ENCODE peak calls at places on chromosomes 1 and 21, in eight cellular contexts. O is BE2C, W is fibroblast of lung, M is cardiac fibroblast, I is spleen, N is A549, C is WTC11, A is HFF-Myc. V is an unnamed sample.

GRCh38 chr1:76238094-76238551 is 163.6 kb downstream of the ST6GALNAC3 start:
- DNase-seq in A (no peak), C (no peak), N (no peak), W (no peak), O (no peak), M (no peak), I (no peak), V (no peak)

GRCh38 chr1:115530407-115530806 is 111.4 kb upstream of the VANGL1 start:
- DNase-seq in A (peak), O (no peak), W (no peak), I (no peak), N (no peak), C (no peak), M (peak), V (no peak)

GRCh38 chr1:60821156-60821555 is 261.2 kb upstream of the NFIA start:
- DNase-seq in I (no peak), M (no peak), O (no peak), W (no peak), N (no peak), C (no peak), A (no peak), V (no peak)

GRCh38 chr1:151313501-151313900 is 13.7 kb downstream of the PI4KB start:
- DNase-seq in O (no peak), I (no peak), M (peak), N (no peak), C (no peak), A (no peak), W (peak), V (no peak)

GRCh38 chr1:223479718-223480425 is 86.7 kb downstream of the CCDC185 start:
- DNase-seq in N (no peak), W (no peak), C (no peak), I (no peak), M (no peak), O (no peak), A (no peak), V (no peak)

GRCh38 chr1:90394247-90394646 is 322.9 kb downstream of the BARHL2 start:
- DNase-seq in N (no peak), M (peak), C (no peak), O (no peak), A (no peak), I (no peak), W (no peak), V (no peak)

GRCh38 chr1:214028569-214028968 is 40.8 kb downstream of the PROX1 start:
- DNase-seq in A (no peak), C (no peak), N (no peak), M (no peak), I (no peak), O (no peak), W (no peak), V (no peak)

GRCh38 chr1:151340870-151341754 is 5.9 kb downstream of the RFX5 start:
- DNase-seq in I (no peak), N (peak), M (peak), O (peak), C (peak), W (peak), A (peak), V (peak)

GRCh38 chr1:10677508-10678364 is 118.7 kb downstream of the CASZ1 start:
- DNase-seq in I (no peak), N (no peak), A (no peak), O (no peak), M (no peak), W (no peak), C (peak), V (no peak)

GRCh38 chr1:159071970-159072582 is 4.5 kb downstream of the AIM2 start:
- DNase-seq in C (no peak), W (peak), I (no peak), N (peak), M (peak), A (peak), O (no peak), V (peak)

GRCh38 chr1:59553381-59553780 is 256.5 kb downstream of the FGGY start:
- DNase-seq in I (no peak), O (no peak), M (no peak), W (no peak), C (no peak), A (no peak), N (no peak), V (no peak)

GRCh38 chr1:178953538-178954207 is 72.0 kb upstream of the FAM20B start:
- DNase-seq in A (no peak), M (no peak), N (no peak), I (no peak), W (no peak), O (no peak), C (no peak), V (no peak)

GRCh38 chr1:21647431-21648373 is 21.5 kb downstream of the RAP1GAP start:
- DNase-seq in A (peak), C (peak), M (peak), W (peak), I (no peak), N (no peak), O (no peak), V (peak)

GRCh38 chr1:198030682-198031081 is 113.5 kb downstream of the LHX9 start:
- DNase-seq in N (no peak), I (no peak), W (peak), O (no peak), A (peak), C (no peak), M (peak), V (no peak)

GRCh38 chr1:145716641-145717061 is 2.6 kb upstream of the CD160 start:
- DNase-seq in C (no peak), N (no peak), M (no peak), I (no peak), O (no peak), A (no peak), W (no peak), V (no peak)

GRCh38 chr1:202572867-202573266 is 137.4 kb downstream of the SYT2 start:
- DNase-seq in O (no peak), C (no peak), M (no peak), N (no peak), W (no peak), I (no peak), A (no peak), V (no peak)

GRCh38 chr1:162019006-162019405 is 4.7 kb downstream of the OLFML2B start:
- DNase-seq in O (peak), N (no peak), M (peak), I (no peak), W (peak), C (no peak), A (peak), V (no peak)

GRCh38 chr1:85128296-85128695 is 72.5 kb downstream of the SYDE2 start:
- DNase-seq in M (no peak), A (no peak), C (no peak), W (peak), O (no peak), I (no peak), N (no peak), V (no peak)

GRCh38 chr1:203985044-203985443 is 87.9 kb upstream of the SOX13 start:
- DNase-seq in O (no peak), N (no peak), M (peak), A (no peak), I (no peak), C (peak), W (no peak), V (no peak)

GRCh38 chr1:202189012-202189790 is 4.4 kb upstream of the LGR6 start:
- DNase-seq in C (peak), N (peak), O (peak), W (peak), M (peak), A (no peak), I (peak), V (peak)

GRCh38 chr21:44706026-44706705 is 5.2 kb downstream of the TSPEAR start:
- DNase-seq in W (no peak), O (no peak), C (no peak), M (no peak), N (no peak), I (peak), A (no peak), V (no peak)

GRCh38 chr21:37916795-37917142 is 512 bp upstream of the KCNJ6 start:
- DNase-seq in M (no peak), C (peak), A (no peak), N (peak), W (no peak), I (no peak), O (peak), V (peak)

GRCh38 chr1:218377143-218377660 is 32.1 kb downstream of the TGFB2 start:
- DNase-seq in I (no peak), A (peak), W (peak), O (no peak), N (peak), C (no peak), M (peak), V (no peak)

GRCh38 chr1:27509127-27510080 is 19.4 kb upstream of the WASF2 start:
- DNase-seq in I (no peak), N (no peak), O (no peak), M (no peak), A (no peak), C (no peak), W (no peak), V (no peak)

GRCh38 chr21:32887026-32887425 is 115.5 kb upstream of the PAXBP1 start:
- DNase-seq in O (no peak), C (no peak), I (no peak), W (no peak), A (no peak), M (no peak), N (no peak), V (no peak)

GRCh38 chr1:33429846-33430750 is 797 bp downstream of the PHC2 start:
- DNase-seq in A (no peak), I (peak), W (no peak), O (peak), N (peak), M (peak), C (peak), V (peak)

GRCh38 chr1:159985456-159985855 is 31.4 kb upstream of the SLAMF9 start:
- DNase-seq in I (no peak), O (no peak), M (no peak), C (no peak), W (no peak), N (no peak), A (no peak), V (no peak)

GRCh38 chr1:59332983-59333382 is 36.1 kb downstream of the FGGY start:
- DNase-seq in A (peak), I (no peak), N (no peak), M (peak), O (no peak), W (peak), C (no peak), V (no peak)

GRCh38 chr1:202029171-202029665 is 18.8 kb downstream of the ELF3 start:
- DNase-seq in I (no peak), W (peak), A (peak), O (no peak), C (no peak), M (peak), N (peak), V (no peak)

GRCh38 chr1:1858382-1859086 is 32.4 kb downstream of the GNB1 start:
- DNase-seq in A (peak), W (peak), N (peak), M (peak), C (peak), I (peak), O (peak), V (peak)

GRCh38 chr1:16006552-16007485 is 2.8 kb downstream of the SRARP start:
- DNase-seq in M (peak), O (no peak), I (no peak), C (no peak), A (no peak), W (peak), N (no peak), V (no peak)

GRCh38 chr1:156259805-156260204 is 11.9 kb upstream of the PAQR6 start:
- DNase-seq in M (no peak), N (no peak), W (no peak), C (no peak), O (peak), A (no peak), I (no peak), V (no peak)
- TF ChIP-seq CTCF in M (no peak), N (peak), W (no peak), C (no peak), O (peak), A (peak), I (no peak), V (no peak)

DNA sequence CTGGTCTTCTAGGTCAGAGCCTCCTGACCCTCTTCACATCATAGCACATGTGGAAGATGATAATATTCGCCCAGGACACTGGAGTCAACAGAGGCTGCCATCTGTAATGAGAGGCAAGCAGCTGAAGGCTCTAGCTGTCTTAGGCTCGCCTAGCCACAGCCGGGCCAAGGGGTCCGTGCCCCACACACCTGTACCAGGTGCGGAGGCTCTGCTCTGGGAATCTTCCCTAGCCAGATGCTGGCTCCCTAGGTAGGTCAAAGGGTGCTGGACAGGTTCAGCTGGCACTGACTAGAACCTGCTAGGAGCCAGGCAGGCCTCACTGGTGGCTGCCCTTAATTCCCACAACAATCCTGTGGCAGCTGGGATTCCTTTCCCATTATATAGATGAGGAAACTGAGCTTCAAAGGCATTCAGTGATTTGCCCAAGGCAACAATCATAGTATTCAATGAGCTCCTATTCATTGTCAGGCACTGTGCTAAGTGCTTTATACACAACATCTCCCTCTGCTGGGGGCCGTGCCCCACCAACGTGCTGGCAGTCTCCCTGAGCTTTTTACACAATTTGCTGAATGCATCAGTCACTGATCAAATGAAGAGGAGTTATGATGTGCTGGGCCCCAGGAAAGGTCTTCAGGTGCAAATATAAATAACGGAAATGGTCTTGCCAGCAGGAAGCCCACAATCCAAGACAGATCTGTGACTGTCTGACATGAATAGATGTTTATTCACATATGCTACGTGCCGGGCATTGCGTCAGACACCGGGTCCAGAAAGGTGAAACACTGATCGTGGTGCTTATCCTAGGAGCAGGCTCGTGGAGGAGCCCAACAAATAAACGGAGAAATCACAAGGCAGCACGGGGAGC is 58.0 kb downstream of the DDX20 start:
- DNase-seq in A (no peak), M (no peak), O (peak), N (no peak), W (no peak), C (peak), I (no peak), V (no peak)
- TF ChIP-seq CTCF in A (no peak), M (no peak), O (peak), N (no peak), W (no peak), C (no peak), I (no peak), V (no peak)

GRCh38 chr1:117623141-117623540 is 17.3 kb downstream of the TENT5C start:
- DNase-seq in N (no peak), A (no peak), C (no peak), I (no peak), M (no peak), W (no peak), O (no peak), V (no peak)
- TF ChIP-seq CTCF in N (no peak), A (no peak), C (no peak), I (no peak), M (no peak), W (no peak), O (no peak), V (no peak)

DNA sequence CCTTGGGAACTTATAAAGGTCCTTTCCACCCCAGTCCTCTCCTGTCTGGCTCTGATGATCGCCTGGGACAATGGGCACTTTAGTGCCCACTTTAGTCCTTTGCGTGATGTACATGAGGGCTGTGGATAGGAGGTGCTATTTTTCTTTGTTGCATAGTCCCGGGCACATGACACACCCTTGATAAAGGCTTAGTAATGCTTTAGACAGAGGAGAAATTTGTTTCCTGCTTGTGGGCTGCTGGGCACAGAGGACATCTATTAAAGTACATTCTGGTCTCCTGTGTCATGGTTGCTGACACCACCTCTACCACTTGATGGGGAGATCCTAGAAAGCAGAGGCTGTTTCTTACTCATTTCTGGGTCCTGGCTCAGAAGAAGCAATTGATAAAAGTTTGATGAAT is 5.4 kb upstream of the KNCN start:
- DNase-seq in A (no peak), M (peak), W (peak), C (no peak), N (no peak), O (no peak), I (no peak), V (no peak)
- TF ChIP-seq CTCF in A (no peak), M (peak), W (no peak), C (no peak), N (no peak), O (no peak), I (no peak), V (no peak)

GRCh38 chr1:226475112-226475511 is 67.2 kb upstream of the PARP1 start:
- DNase-seq in C (no peak), O (no peak), W (no peak), I (no peak), M (no peak), A (no peak), N (no peak), V (no peak)

GRCh38 chr1:226474041-226474440 is 66.1 kb upstream of the PARP1 start:
- DNase-seq in O (no peak), C (no peak), W (no peak), N (no peak), I (no peak), M (no peak), A (no peak), V (no peak)

GRCh38 chr1:226473325-226473724 is 65.4 kb upstream of the PARP1 start:
- DNase-seq in I (no peak), M (no peak), A (no peak), W (no peak), O (no peak), C (no peak), N (no peak), V (no peak)

GRCh38 chr1:226476066-226476465 is 68.2 kb upstream of the PARP1 start:
- DNase-seq in A (no peak), N (no peak), W (no peak), C (no peak), M (no peak), I (no peak), O (no peak), V (no peak)

DNA sequence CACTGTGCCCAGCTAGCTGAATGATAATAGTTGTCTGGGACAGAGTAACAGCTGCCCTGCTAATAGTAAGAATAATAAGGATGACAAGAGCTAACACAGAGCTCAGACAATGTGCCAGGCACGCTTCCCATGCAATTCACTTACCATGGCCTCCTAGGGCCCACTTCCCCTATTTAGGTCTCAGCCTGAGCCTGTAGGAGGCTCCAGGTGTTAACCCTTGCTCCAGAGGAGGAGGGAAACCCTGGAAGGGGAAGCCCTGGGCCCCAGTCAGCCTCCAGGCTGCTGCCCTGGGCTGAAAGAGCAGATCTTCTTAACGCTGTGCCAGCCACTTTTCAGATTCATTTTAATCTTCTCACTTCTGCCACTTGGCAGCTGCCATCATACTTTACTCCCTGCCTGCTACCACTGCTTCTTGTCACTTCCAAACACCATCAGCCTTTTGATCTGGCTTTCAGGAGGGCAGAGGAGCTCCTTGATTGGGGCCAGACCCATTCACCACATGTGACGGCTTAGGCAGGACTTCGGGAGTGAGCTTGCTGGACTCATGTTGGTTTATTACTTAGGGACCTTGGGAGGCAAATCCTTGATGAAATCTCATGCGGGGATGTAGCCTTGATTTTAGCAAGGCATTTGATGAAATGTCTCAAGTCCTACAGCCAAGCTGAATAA is 66.7 kb upstream of the PARP1 start:
- DNase-seq in N (no peak), A (no peak), C (peak), M (no peak), W (no peak), I (no peak), O (no peak), V (no peak)
- TF ChIP-seq CTCF in N (no peak), A (no peak), C (no peak), M (no peak), W (no peak), I (no peak), O (no peak), V (no peak)

DNA sequence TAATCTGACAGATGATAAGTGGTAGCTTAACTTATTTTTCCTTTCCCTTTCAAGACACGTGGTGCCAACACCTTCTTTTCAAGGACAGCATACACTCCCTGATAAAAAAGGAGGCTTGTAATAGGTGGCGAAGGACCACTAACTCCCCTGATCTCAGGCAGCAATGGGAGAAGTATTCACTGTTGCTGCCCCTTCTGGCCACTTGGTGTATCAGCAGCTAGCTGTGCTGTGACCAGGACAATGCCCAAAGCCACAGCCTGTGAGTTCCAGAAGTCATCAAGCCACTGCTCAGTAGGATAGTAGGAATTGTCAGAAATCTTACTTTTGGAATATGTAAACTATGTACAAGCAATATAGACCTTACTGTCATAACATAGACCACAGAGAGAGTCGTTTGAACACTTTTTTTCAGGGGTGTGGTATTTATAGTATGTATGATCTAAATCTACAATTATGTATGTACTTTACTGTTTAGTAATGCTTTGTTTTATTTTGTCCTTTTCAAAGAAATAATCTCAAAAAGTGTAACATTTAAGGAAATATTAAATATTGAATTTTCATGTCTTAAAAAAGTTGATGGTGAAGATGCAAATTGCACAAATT is 248.3 kb upstream of the CAMK1G start:
- DNase-seq in I (no peak), W (peak), C (peak), A (no peak), M (peak), O (peak), N (peak), V (peak)
- TF ChIP-seq CTCF in I (peak), W (peak), C (peak), A (peak), M (peak), O (peak), N (peak), V (peak)

V was measured in endothelial cell.